ENCODE peak calls at places on chromosomes 6 and 20, in seven cellular contexts. J is fibroblast of mammary gland; O is upper lobe of right lung; F is fibroblast of the aortic adventitia; Z is CD8-positive, alpha-beta memory T cell; N is stomach; K is neural progenitor cell. S is an unnamed sample.

GRCh38 chr6:121590941-121591340 is 155.5 kb downstream of the GJA1 start:
- DNase-seq in J (no peak), O (no peak), F (no peak), Z (no peak), N (no peak), K (no peak), S (peak)

GRCh38 chr6:158109744-158110143 is 58.3 kb downstream of the SERAC1 start:
- DNase-seq in J (peak), O (no peak), F (peak), Z (no peak), N (no peak), K (no peak), S (no peak)

GRCh38 chr6:8276148-8276547 is 159.2 kb downstream of the SLC35B3 start:
- DNase-seq in J (no peak), O (no peak), F (no peak), Z (no peak), N (no peak), K (no peak), S (no peak)

GRCh38 chr6:41326092-41326491 is 9.3 kb upstream of the NCR2 start:
- DNase-seq in J (no peak), O (no peak), F (no peak), Z (no peak), N (no peak), K (no peak), S (no peak)

GRCh38 chr6:166420351-166420750 is 37.6 kb upstream of the MPC1 start:
- DNase-seq in J (peak), O (no peak), F (peak), Z (no peak), N (no peak), K (no peak), S (no peak)

GRCh38 chr6:156827382-156827781 is 50.2 kb downstream of the ARID1B start:
- DNase-seq in J (peak), O (no peak), F (peak), Z (no peak), N (no peak), K (no peak), S (no peak)

GRCh38 chr6:26273673-26274595 is 91.1 kb upstream of the BTN3A2 start:
- DNase-seq in J (peak), O (no peak), F (peak), Z (peak), N (no peak), K (no peak), S (no peak)

GRCh38 chr20:6299451-6299850 is 176.6 kb upstream of the FERMT1 start:
- DNase-seq in J (no peak), O (no peak), F (no peak), Z (no peak), N (no peak), K (no peak), S (no peak)

GRCh38 chr6:16355699-16356481 is 117.5 kb downstream of the GMPR start:
- DNase-seq in J (peak), O (no peak), F (peak), Z (no peak), N (no peak), K (no peak), S (no peak)

GRCh38 chr6:170358496-170358895 is 51.9 kb downstream of the FAM120B start:
- DNase-seq in J (no peak), O (no peak), F (peak), Z (no peak), N (peak), K (no peak), S (no peak)

GRCh38 chr20:9966966-9967365 is 67.8 kb upstream of the ANKEF1 start:
- DNase-seq in J (peak), O (no peak), F (peak), Z (no peak), N (no peak), K (peak), S (no peak)

GRCh38 chr6:33993653-33994052 is 152.2 kb downstream of the GRM4 start:
- DNase-seq in J (no peak), O (no peak), F (no peak), Z (no peak), N (no peak), K (no peak), S (no peak)

GRCh38 chr6:42129360-42129676 is 13.1 kb downstream of the C6orf132 start:
- DNase-seq in J (no peak), O (no peak), F (no peak), Z (no peak), N (no peak), K (no peak), S (no peak)

GRCh38 chr6:29071831-29072723 is 15.0 kb downstream of the OR2B3 start:
- DNase-seq in J (peak), O (no peak), F (peak), Z (no peak), N (no peak), K (peak), S (no peak)

GRCh38 chr20:64129146-64129782 is 21.9 kb upstream of the NPBWR2 start:
- DNase-seq in J (no peak), O (peak), F (no peak), Z (no peak), N (no peak), K (no peak), S (no peak)

GRCh38 chr6:33918175-33918695 is 114.4 kb upstream of the MLN start:
- DNase-seq in J (no peak), O (no peak), F (no peak), Z (no peak), N (no peak), K (no peak), S (no peak)

GRCh38 chr20:30594112-30594511 is 663.4 kb upstream of the DEFB115 start:
- DNase-seq in J (no peak), O (no peak), F (no peak), Z (no peak), N (no peak), K (no peak), S (no peak)

GRCh38 chr6:5672581-5673011 is 334.1 kb downstream of the NRN1 start:
- DNase-seq in J (peak), O (no peak), F (peak), Z (no peak), N (no peak), K (peak), S (peak)

GRCh38 chr20:61753987-61754956 is 311.4 kb downstream of the TAF4 start:
- DNase-seq in J (no peak), O (no peak), F (no peak), Z (no peak), N (no peak), K (no peak), S (no peak)

GRCh38 chr20:47576516-47577033 is 74.9 kb downstream of the NCOA3 start:
- DNase-seq in J (peak), O (no peak), F (peak), Z (no peak), N (peak), K (peak), S (peak)

GRCh38 chr20:10316582-10316981 is 98.0 kb downstream of the SNAP25 start:
- DNase-seq in J (no peak), O (no peak), F (no peak), Z (no peak), N (no peak), K (no peak), S (no peak)

GRCh38 chr6:13795041-13795748 is 19.2 kb downstream of the MCUR1 start:
- DNase-seq in J (peak), O (peak), F (peak), Z (peak), N (peak), K (peak), S (peak)

GRCh38 chr6:150463852-150464251 is 95.0 kb downstream of the IYD start:
- DNase-seq in J (no peak), O (no peak), F (no peak), Z (no peak), N (no peak), K (no peak), S (no peak)

GRCh38 chr6:81216668-81217067 is 535.8 kb downstream of the TENT5A start:
- DNase-seq in J (no peak), O (no peak), F (peak), Z (no peak), N (no peak), K (no peak), S (no peak)

GRCh38 chr6:157763129-157763893 is 59.7 kb upstream of the SNX9 start:
- DNase-seq in J (peak), O (peak), F (peak), Z (no peak), N (peak), K (no peak), S (peak)

GRCh38 chr20:53556267-53556897 is 37.3 kb downstream of the ZNF217 start:
- DNase-seq in J (no peak), O (no peak), F (no peak), Z (no peak), N (no peak), K (no peak), S (no peak)

GRCh38 chr20:49694450-49695071 is 19.1 kb downstream of the B4GALT5 start:
- DNase-seq in J (no peak), O (no peak), F (no peak), Z (no peak), N (no peak), K (no peak), S (no peak)

GRCh38 chr20:31861346-31862156 is 8.8 kb downstream of the DUSP15 start:
- DNase-seq in J (no peak), O (peak), F (peak), Z (peak), N (peak), K (peak), S (no peak)

GRCh38 chr6:139172151-139172550 is 37.3 kb downstream of the HECA start:
- DNase-seq in J (no peak), O (no peak), F (no peak), Z (no peak), N (no peak), K (no peak), S (no peak)

DNA sequence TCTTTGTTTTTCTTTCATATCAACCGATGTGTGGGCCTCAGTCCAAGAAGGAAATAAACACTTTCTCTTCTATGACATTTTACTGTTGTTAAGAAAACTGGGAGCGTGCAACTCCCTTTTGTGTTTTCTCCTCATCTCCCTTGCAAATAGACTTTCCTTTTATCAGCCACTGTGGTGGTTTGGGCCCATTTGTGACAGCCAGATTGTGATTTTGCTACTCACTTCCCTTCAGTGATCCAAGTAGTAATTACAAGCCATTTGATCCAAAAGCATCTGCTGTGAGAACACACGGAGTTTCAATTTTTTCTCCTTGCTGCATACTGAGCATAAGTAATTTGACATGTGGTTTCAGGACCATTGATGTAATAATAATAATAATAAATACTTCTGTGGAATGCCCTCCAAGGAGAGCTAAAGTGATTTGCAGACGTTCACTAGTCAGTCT is 92.0 kb upstream of the CLDN20 start:
- DNase-seq in J (peak), O (no peak), F (peak), Z (no peak), N (no peak), K (no peak), S (no peak)
- H3K4me3 ChIP-seq in J (no peak), O (peak), F (peak), Z (peak), N (no peak), K (no peak), S (no peak)

DNA sequence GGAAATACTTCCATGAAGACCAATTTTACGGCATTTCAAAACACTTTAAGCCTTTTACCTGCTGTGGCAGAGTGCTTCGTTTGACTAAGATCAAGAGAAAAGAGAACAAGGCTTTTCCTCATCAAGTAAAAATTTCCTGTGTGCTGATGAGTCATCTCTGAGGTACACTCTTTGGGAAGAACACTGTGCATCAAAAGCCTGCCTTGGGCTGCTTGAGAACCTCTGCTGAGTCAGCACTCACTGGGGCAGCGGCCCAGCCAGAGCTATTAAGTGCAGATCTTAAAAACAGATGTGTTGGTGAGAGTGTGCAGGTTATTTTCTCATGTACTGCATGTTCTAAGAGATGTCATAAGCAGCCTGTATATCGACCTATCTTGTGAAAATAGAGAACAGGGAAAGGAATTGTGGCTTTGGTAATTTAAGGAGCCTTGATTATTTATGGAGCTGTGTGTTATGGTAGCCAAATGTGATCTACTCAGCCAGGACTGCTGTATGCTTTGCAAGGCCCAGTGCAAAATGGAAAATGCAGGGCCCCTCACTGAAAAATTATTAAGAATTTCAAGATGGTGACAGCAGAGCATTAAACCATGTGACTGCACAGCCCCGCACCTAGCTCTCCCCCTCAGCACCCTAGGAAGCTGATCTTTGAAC is 208.5 kb downstream of the ARHGAP18 start:
- DNase-seq in J (peak), O (peak), F (peak), Z (no peak), N (peak), K (peak), S (peak)
- H3K4me3 ChIP-seq in J (no peak), O (no peak), F (no peak), Z (no peak), N (no peak), K (no peak), S (no peak)

GRCh38 chr6:129317931-129318820 is 391.8 kb downstream of the ARHGAP18 start:
- DNase-seq in J (peak), O (no peak), F (peak), Z (no peak), N (no peak), K (peak), S (peak)
- H3K4me3 ChIP-seq in J (no peak), O (no peak), F (no peak), Z (no peak), N (no peak), K (no peak), S (peak)

GRCh38 chr20:35547319-35547718 is 5.4 kb downstream of the ERGIC3 start:
- DNase-seq in J (no peak), O (no peak), F (no peak), Z (no peak), N (no peak), K (no peak), S (no peak)

GRCh38 chr20:35546127-35546526 is 4.2 kb downstream of the ERGIC3 start:
- DNase-seq in J (no peak), O (no peak), F (no peak), Z (no peak), N (no peak), K (no peak), S (no peak)

GRCh38 chr20:35542990-35543389 is 1.1 kb downstream of the ERGIC3 start:
- DNase-seq in J (no peak), O (no peak), F (no peak), Z (no peak), N (no peak), K (no peak), S (no peak)

GRCh38 chr20:35541783-35542662 is at the start of gene ERGIC3:
- DNase-seq in J (peak), O (peak), F (peak), Z (peak), N (peak), K (peak), S (peak)

DNA sequence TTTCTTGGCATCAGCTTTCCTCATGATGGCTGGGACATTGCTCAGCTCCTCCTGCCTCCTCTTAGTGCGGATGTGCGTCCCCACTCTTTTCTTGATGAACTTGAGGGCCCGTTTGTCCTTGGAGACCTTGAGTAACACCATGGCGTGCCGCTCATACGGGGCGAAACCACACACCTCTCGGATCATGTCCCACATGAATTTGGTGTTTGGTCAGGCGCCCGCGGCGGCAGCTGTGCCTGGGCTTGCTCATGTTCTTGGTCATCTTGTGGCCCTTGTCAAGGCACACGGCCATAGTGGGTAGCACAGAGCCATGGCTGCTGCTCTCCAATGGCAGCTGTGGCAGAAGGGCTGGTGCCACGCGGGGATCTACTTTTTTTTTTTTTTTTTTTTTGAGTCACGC is 2.6 kb downstream of the ERGIC3 start:
- DNase-seq in J (no peak), O (no peak), F (no peak), Z (no peak), N (no peak), K (no peak), S (no peak)
- H3K4me3 ChIP-seq in J (no peak), O (no peak), F (no peak), Z (no peak), N (no peak), K (no peak), S (no peak)

DNA sequence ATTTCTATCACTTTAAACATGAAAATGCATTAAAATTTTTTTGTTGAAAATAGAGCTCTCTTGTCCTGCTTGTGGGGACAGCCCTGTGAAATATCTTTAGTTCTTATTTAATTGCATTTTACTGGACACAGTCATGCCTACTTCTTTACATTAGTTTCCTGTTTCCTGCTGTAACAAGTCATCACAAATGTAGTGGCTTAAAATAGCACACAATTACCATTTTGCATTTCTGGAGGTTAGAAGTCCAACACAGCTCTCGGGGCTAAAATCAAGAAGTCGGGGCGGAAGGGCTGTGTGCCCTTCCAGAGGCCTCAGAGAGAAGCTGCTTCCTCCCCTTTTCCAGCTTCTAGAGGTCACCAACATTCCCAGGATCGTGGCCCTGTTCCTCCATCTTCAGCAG is 29.4 kb downstream of the PNLDC1 start:
- DNase-seq in J (no peak), O (no peak), F (no peak), Z (no peak), N (no peak), K (no peak), S (no peak)
- H3K4me3 ChIP-seq in J (no peak), O (no peak), F (no peak), Z (no peak), N (no peak), K (no peak), S (no peak)

DNA sequence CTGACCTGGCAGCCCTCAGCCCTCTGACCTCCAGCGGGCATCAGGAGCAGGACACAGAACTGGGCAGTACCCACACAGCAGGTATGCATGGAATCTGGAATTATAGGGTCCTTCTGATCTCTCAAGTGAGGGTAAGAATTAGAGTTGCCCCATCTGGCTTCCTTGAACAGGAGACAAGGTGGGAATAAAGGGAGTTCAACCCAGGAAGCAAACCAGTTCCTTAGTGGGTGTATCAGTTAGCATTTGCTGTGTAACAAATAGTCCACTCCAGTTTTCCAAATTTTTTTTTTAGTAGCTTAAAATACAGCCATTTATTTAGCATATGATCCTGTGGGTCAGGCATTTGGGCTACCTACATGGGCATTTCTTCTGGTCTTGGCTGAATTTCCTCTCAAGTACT is 15.7 kb downstream of the MAVS start:
- DNase-seq in J (no peak), O (no peak), F (no peak), Z (no peak), N (no peak), K (no peak), S (no peak)
- H3K4me3 ChIP-seq in J (no peak), O (no peak), F (no peak), Z (no peak), N (no peak), K (no peak), S (no peak)

GRCh38 chr6:15343490-15344185 is 97.8 kb downstream of the JARID2 start:
- DNase-seq in J (no peak), O (no peak), F (no peak), Z (no peak), N (no peak), K (no peak), S (no peak)
- H3K4me3 ChIP-seq in J (no peak), O (no peak), F (no peak), Z (no peak), N (no peak), K (no peak), S (no peak)

GRCh38 chr20:4894981-4895381 is 106.3 kb downstream of the SLC23A2 start:
- DNase-seq in J (no peak), O (no peak), F (no peak), Z (no peak), N (no peak), K (no peak), S (no peak)
- H3K4me3 ChIP-seq in J (no peak), O (no peak), F (no peak), Z (no peak), N (no peak), K (no peak), S (no peak)

DNA sequence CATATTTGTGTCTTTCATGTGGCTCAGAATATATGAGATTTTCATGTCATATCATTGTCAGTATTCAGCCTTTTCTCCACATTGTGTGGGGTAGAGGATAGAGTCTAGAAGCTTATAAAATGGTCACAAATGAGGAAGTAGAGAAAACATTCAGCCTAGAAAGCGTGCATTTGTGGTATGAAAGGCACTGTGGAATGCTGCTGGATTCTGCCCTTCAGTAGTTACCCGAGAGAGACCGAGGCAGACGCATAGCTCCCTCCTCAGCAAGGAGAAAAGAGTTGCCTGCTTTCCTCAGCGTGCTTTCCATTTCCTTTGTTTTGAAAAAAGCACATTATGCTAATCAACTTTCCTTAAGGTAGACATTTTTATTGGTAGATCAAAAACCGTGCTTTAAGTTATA is 28.7 kb downstream of the MYB start:
- DNase-seq in J (no peak), O (no peak), F (no peak), Z (peak), N (no peak), K (no peak), S (no peak)
- H3K4me3 ChIP-seq in J (no peak), O (no peak), F (no peak), Z (peak), N (no peak), K (no peak), S (no peak)